ENCODE peak calls at places on chromosomes 2 and 18, in seven cellular contexts. L is amygdala, Z is endodermal cell, U is stromal cell of bone marrow, B is NCI-H146, X is left ventricle myocardium inferior, W is T-helper 22 cell. R is an unnamed sample.

GRCh38 chr2:18975506-18975905 is 382.9 kb downstream of the OSR1 start:
- DNase-seq in W (no peak), B (no peak), L (no peak), Z (no peak), X (no peak), U (no peak), R (no peak)

GRCh38 chr2:231680992-231681852 is 27.1 kb upstream of the PTMA start:
- DNase-seq in X (peak; percentile 92), L (peak; percentile 68), U (peak; percentile 58), W (no peak), Z (peak; percentile 95), B (peak; percentile 91), R (peak; percentile 92)

GRCh38 chr18:74788657-74789056 is 191.0 kb downstream of the ZNF407 start:
- DNase-seq in B (no peak), Z (no peak), L (no peak), X (no peak), U (no peak), W (no peak), R (no peak)

GRCh38 chr2:75539955-75540716 is 20.6 kb downstream of the EVA1A start:
- DNase-seq in B (no peak), Z (no peak), W (no peak), L (no peak), U (no peak), X (no peak), R (no peak)

GRCh38 chr18:77201508-77201907 is 48.1 kb upstream of the GALR1 start:
- DNase-seq in B (no peak), W (no peak), X (no peak), Z (no peak), U (no peak), L (no peak), R (no peak)

GRCh38 chr2:7191927-7192326 is 274.7 kb downstream of the RNF144A start:
- DNase-seq in Z (no peak), X (no peak), L (no peak), U (no peak), B (no peak), W (no peak), R (no peak)

GRCh38 chr2:85355521-85355920 is 952 bp downstream of the ELMOD3 start:
- DNase-seq in W (no peak), X (no peak), U (no peak), B (no peak), Z (no peak), L (no peak), R (no peak)

GRCh38 chr2:135948642-135949355 is 36.6 kb downstream of the DARS1 start:
- DNase-seq in U (peak; percentile 37), L (no peak), Z (no peak), B (no peak), W (peak; percentile 52), X (no peak), R (no peak)

GRCh38 chr2:196068271-196069209 is at the start of gene DNAH7:
- DNase-seq in U (peak; percentile 80), W (peak; percentile 84), X (peak; percentile 90), Z (peak; percentile 96), B (peak; percentile 87), L (peak; percentile 68), R (peak; percentile 90)

GRCh38 chr2:163878718-163879117 is 142.9 kb upstream of the FIGN start:
- DNase-seq in L (no peak), U (no peak), X (no peak), B (no peak), W (no peak), Z (peak; percentile 87), R (peak; percentile 67)

GRCh38 chr2:31151501-31151900 is 13.3 kb upstream of the GALNT14 start:
- DNase-seq in Z (peak; percentile 73), X (no peak), L (no peak), U (no peak), W (no peak), B (no peak), R (no peak)

GRCh38 chr18:38811209-38811608 is 1245.6 kb upstream of the CELF4 start:
- DNase-seq in B (no peak), Z (no peak), L (no peak), U (no peak), W (no peak), X (no peak), R (no peak)

GRCh38 chr2:162403884-162404283 is 60.0 kb downstream of the GCA start:
- DNase-seq in Z (no peak), X (no peak), U (peak; percentile 51), W (no peak), B (no peak), L (no peak), R (no peak)

GRCh38 chr2:110946892-110947291 is 173.8 kb upstream of the BCL2L11 start:
- DNase-seq in X (peak; percentile 31), L (no peak), Z (no peak), B (no peak), W (no peak), U (no peak), R (no peak)

GRCh38 chr18:35526476-35527120 is 28.8 kb upstream of the INO80C start:
- DNase-seq in U (no peak), L (no peak), X (no peak), Z (peak; percentile 54), W (no peak), B (no peak), R (no peak)

GRCh38 chr18:55489742-55490055 is 98.3 kb downstream of the TCF4 start:
- DNase-seq in Z (no peak), W (no peak), B (peak; percentile 95), L (no peak), X (no peak), U (no peak), R (no peak)

GRCh38 chr2:187581125-187581896 is 27.1 kb upstream of the TFPI start:
- DNase-seq in X (no peak), Z (no peak), L (no peak), B (peak; percentile 44), W (no peak), U (peak; percentile 20), R (no peak)

GRCh38 chr2:30758315-30758714 is 48.9 kb downstream of the CAPN13 start:
- DNase-seq in X (no peak), W (no peak), U (no peak), B (no peak), Z (no peak), L (no peak), R (no peak)

GRCh38 chr2:210477496-210477895 is 937 bp upstream of the LANCL1 start:
- DNase-seq in X (no peak), B (no peak), U (peak; percentile 63), Z (peak; percentile 78), L (no peak), W (no peak), R (peak; percentile 56)

GRCh38 chr2:227748079-227748478 is 2.4 kb downstream of the SCYGR8 start:
- DNase-seq in Z (peak; percentile 89), B (no peak), U (no peak), W (no peak), L (no peak), X (no peak), R (peak; percentile 73)

GRCh38 chr2:237721828-237722227 is 76.8 kb upstream of the RBM44 start:
- DNase-seq in L (no peak), X (no peak), U (no peak), W (no peak), B (no peak), Z (no peak), R (no peak)

GRCh38 chr2:222756362-222756831 is 84.9 kb downstream of the MOGAT1 start:
- DNase-seq in W (no peak), Z (no peak), U (no peak), B (no peak), L (no peak), X (no peak), R (no peak)

GRCh38 chr2:127701651-127702394 is 526 bp downstream of the SFT2D3 start:
- DNase-seq in L (peak; percentile 60), W (peak; percentile 68), X (peak; percentile 78), Z (peak; percentile 92), U (peak; percentile 43), B (peak; percentile 92), R (peak; percentile 75)

GRCh38 chr2:168457177-168457905 is 1.3 kb downstream of the CERS6 start:
- DNase-seq in L (no peak), W (no peak), U (no peak), Z (no peak), X (no peak), B (no peak), R (no peak)

GRCh38 chr2:79994161-79994560 is 310.4 kb downstream of the LRRTM1 start:
- DNase-seq in X (no peak), U (no peak), B (no peak), L (no peak), Z (no peak), W (no peak), R (no peak)

GRCh38 chr2:219119422-219120043 is 41.1 kb downstream of the NHEJ1 start:
- DNase-seq in U (peak; percentile 23), Z (peak; percentile 91), B (peak; percentile 47), W (no peak), X (peak; percentile 43), L (no peak), R (peak; percentile 61)

GRCh38 chr2:237159006-237159897 is 73.6 kb downstream of the COPS8 start:
- DNase-seq in W (no peak), L (no peak), B (no peak), X (peak; percentile 58), Z (no peak), U (no peak), R (no peak)

GRCh38 chr2:215505044-215505786 is 69.3 kb upstream of the FN1 start:
- DNase-seq in L (no peak), B (no peak), U (peak; percentile 40), W (no peak), X (no peak), Z (no peak), R (no peak)

GRCh38 chr2:150271952-150272351 is 215.5 kb downstream of the RND3 start:
- DNase-seq in X (no peak), L (no peak), W (no peak), U (no peak), B (no peak), Z (no peak), R (no peak)

GRCh38 chr18:78670778-78671405 is 308.7 kb upstream of the SALL3 start:
- DNase-seq in B (peak; percentile 61), W (no peak), X (no peak), L (no peak), Z (no peak), U (no peak), R (no peak)

GRCh38 chr2:239664216-239664785 is 263.5 kb upstream of the HDAC4 start:
- DNase-seq in Z (no peak), U (no peak), W (no peak), B (no peak), L (no peak), X (no peak), R (no peak)

GRCh38 chr18:48541026-48541746 is 2.4 kb downstream of the CTIF start:
- DNase-seq in X (peak; percentile 83), Z (peak; percentile 90), B (peak; percentile 82), L (peak; percentile 52), U (peak; percentile 51), W (no peak), R (peak; percentile 66)

GRCh38 chr2:2851316-2851715 is 520.2 kb upstream of the MYT1L start:
- DNase-seq in W (no peak), U (no peak), L (no peak), X (no peak), B (no peak), Z (no peak), R (no peak)

GRCh38 chr2:25821225-25822056 is 56.8 kb downstream of the ASXL2 start:
- DNase-seq in X (no peak), U (peak; percentile 67), L (no peak), Z (no peak), B (no peak), W (no peak), R (no peak)

GRCh38 chr2:19540739-19541503 is 182.5 kb upstream of the OSR1 start:
- DNase-seq in W (no peak), Z (no peak), X (no peak), U (peak; percentile 90), L (no peak), B (no peak), R (no peak)

GRCh38 chr2:218272531-218273212 is 2.4 kb downstream of the PNKD start:
- DNase-seq in Z (peak; percentile 93), B (peak; percentile 45), U (peak; percentile 93), W (peak; percentile 59), X (peak; percentile 86), L (peak; percentile 43), R (peak; percentile 86)

GRCh38 chr2:149885468-149885867 is 297.9 kb upstream of the MMADHC start:
- DNase-seq in W (no peak), B (peak; percentile 84), U (no peak), L (no peak), X (no peak), Z (no peak), R (no peak)

GRCh38 chr18:59837586-59837985 is 62.2 kb upstream of the PMAIP1 start:
- DNase-seq in X (no peak), B (peak; percentile 95), U (no peak), W (no peak), Z (peak; percentile 80), L (no peak), R (peak; percentile 70)